ENCODE peak calls at places on chromosomes 11 and 22, in eight cellular contexts. E is H9, J is H1, N is neuronal stem cell, T is GM12878, H is neural progenitor cell, F is adipocyte, P is IMR-90. A is an unnamed sample. For H3K4me1, the result is how much of the 10 kb centered on the place peaks cover.

GRCh38 chr11:4194889-4195288 is 100.3 kb downstream of the RRM1 start:
- DNase-seq in P (no peak), F (no peak), J (no peak), T (no peak), E (no peak), H (no peak), N (no peak), A (no peak)

GRCh38 chr11:115207166-115207591 is 297.0 kb downstream of the CADM1 start:
- DNase-seq in F (no peak), E (no peak), T (no peak), N (no peak), H (peak), P (no peak), J (no peak), A (no peak)

GRCh38 chr22:29883045-29883830 is at the start of gene MTMR3:
- DNase-seq in E (peak), J (peak), P (peak), N (peak), H (peak), T (peak), F (peak), A (peak)

GRCh38 chr11:1780700-1781592 is 17.2 kb upstream of the CTSD start:
- DNase-seq in H (no peak), J (no peak), P (no peak), T (no peak), E (peak), N (no peak), F (no peak), A (no peak)

GRCh38 chr11:6413791-6414231 is 5.1 kb downstream of the APBB1 start:
- DNase-seq in E (no peak), P (no peak), J (no peak), N (no peak), F (no peak), T (no peak), H (no peak), A (no peak)

GRCh38 chr11:7385532-7385931 is 99.8 kb upstream of the OLFML1 start:
- DNase-seq in E (no peak), H (no peak), N (no peak), F (no peak), J (no peak), T (no peak), P (no peak), A (no peak)

GRCh38 chr11:126862664-126863247 is 137.8 kb downstream of the KIRREL3 start:
- DNase-seq in J (peak), N (no peak), T (no peak), P (no peak), F (no peak), H (peak), E (peak), A (no peak)

GRCh38 chr22:37229805-37230672 is 14.0 kb downstream of the RAC2 start:
- DNase-seq in H (no peak), N (no peak), J (no peak), F (peak), E (no peak), T (peak), P (peak), A (peak)

GRCh38 chr22:47943729-47944700 is 1181.6 kb downstream of the TBC1D22A start:
- DNase-seq in P (no peak), N (no peak), T (no peak), J (no peak), H (no peak), E (no peak), F (no peak), A (no peak)

GRCh38 chr11:107704432-107704831 is 7.4 kb downstream of the SLN start:
- DNase-seq in P (peak), E (no peak), J (no peak), T (no peak), N (no peak), H (no peak), F (no peak), A (no peak)

GRCh38 chr11:70496591-70497535 is 98.5 kb downstream of the CTTN start:
- DNase-seq in P (no peak), F (no peak), E (no peak), T (no peak), N (no peak), H (peak), J (no peak), A (no peak)

GRCh38 chr11:95968585-95968984 is 44.7 kb upstream of the MTMR2 start:
- DNase-seq in N (no peak), T (no peak), H (no peak), P (peak), F (no peak), E (no peak), J (no peak), A (no peak)

GRCh38 chr22:24796056-24796455 is 10.0 kb upstream of the SGSM1 start:
- DNase-seq in N (no peak), H (no peak), P (no peak), E (no peak), J (no peak), T (no peak), F (no peak), A (no peak)

GRCh38 chr11:102783720-102784119 is 3.3 kb upstream of the MMP10 start:
- DNase-seq in F (no peak), P (no peak), T (no peak), J (no peak), E (no peak), H (no peak), N (no peak), A (no peak)

GRCh38 chr11:67271212-67271547 is 4.9 kb downstream of the GRK2 start:
- DNase-seq in N (no peak), T (no peak), E (no peak), H (no peak), P (no peak), F (no peak), J (no peak), A (no peak)

GRCh38 chr11:67274768-67275605 is 8.7 kb downstream of the GRK2 start:
- DNase-seq in J (no peak), N (no peak), P (no peak), F (no peak), T (no peak), E (no peak), H (no peak), A (no peak)

GRCh38 chr11:67272327-67273259 is 6.3 kb downstream of the GRK2 start:
- DNase-seq in J (no peak), F (no peak), N (no peak), E (no peak), P (no peak), T (no peak), H (no peak), A (no peak)

GRCh38 chr11:67271548-67272284 is 5.4 kb downstream of the GRK2 start:
- DNase-seq in H (no peak), T (peak), J (no peak), N (no peak), P (no peak), E (no peak), F (no peak), A (no peak)

DNA sequence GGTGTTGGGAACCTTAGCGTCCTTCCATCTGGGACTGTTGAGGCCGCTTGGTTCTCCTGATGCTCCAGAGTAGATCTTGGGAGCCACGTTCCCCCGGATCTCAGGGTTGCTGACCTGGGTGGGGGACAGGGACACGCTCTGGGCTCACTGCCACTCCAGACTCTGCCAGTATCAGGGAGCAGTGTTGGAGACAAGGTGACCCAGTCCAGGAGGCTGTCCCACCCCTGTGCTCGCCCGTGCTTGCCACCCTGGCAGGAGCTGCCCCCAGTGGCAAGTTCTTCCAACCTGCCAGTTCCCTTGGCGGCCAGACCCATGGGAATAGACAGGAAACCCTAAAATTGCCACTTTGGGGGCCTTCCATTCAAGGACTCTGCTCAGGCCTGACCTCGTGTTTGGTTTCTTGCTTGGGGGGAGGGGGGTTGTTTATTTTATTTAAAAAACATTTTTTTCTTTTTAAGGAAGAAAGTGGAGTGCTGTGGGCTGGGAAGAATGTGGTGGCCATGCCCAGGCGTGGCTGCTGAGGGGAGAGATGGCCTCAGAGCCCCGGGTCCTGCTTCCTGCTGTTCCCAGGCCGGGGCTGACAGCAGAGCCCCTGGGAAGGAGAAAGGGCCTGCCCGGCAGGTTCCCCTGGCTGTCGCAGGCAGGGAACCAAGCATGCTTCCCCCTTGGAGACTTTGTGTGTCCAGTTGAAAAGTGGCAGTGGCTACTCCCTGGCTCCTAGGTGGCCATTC is 7.2 kb downstream of the GRK2 start:
- DNase-seq in F (no peak), H (no peak), J (no peak), E (no peak), N (no peak), P (no peak), T (no peak), A (no peak)
- H3K9ac ChIP-seq in F (peak), H (no peak), J (no peak), E (no peak), N (peak), P (peak), T (peak), A (no peak)

GRCh38 chr11:128718064-128718463 is 24.2 kb downstream of the FLI1 start:
- DNase-seq in F (no peak), J (no peak), H (no peak), N (no peak), T (no peak), E (no peak), P (no peak), A (no peak)
- H3K4me1 ChIP-seq in F (under half), J (under half), H (under half), N (half or more), T (half or more), E (under half), P (under half), A (under half)

GRCh38 chr11:129528296-129528695 is 152.6 kb downstream of the BARX2 start:
- DNase-seq in N (no peak), H (no peak), F (no peak), E (no peak), P (no peak), J (no peak), T (no peak), A (no peak)
- H3K9ac ChIP-seq in N (no peak), H (no peak), F (no peak), E (no peak), P (no peak), J (no peak), T (no peak), A (no peak)

GRCh38 chr11:65860278-65861164 is at the start of gene MUS81:
- DNase-seq in F (peak), E (peak), T (peak), P (peak), N (peak), J (peak), H (peak), A (peak)

GRCh38 chr11:65857500-65858353 is at the start of gene CFL1:
- DNase-seq in T (peak), P (peak), E (peak), F (peak), N (peak), J (peak), H (peak), A (peak)

GRCh38 chr11:65859812-65860277 is 388 bp upstream of the MUS81 start:
- DNase-seq in F (peak), E (no peak), J (no peak), T (no peak), H (peak), N (no peak), P (no peak), A (no peak)

GRCh38 chr11:65858354-65859133 is 564 bp upstream of the CFL1 start:
- DNase-seq in N (no peak), F (peak), P (no peak), H (no peak), T (no peak), J (no peak), E (no peak), A (no peak)

GRCh38 chr11:65859134-65859811 is 960 bp upstream of the MUS81 start:
- DNase-seq in J (peak), F (peak), T (peak), N (peak), E (peak), P (peak), H (peak), A (peak)
- H3K4me1 ChIP-seq in J (under half), F (under half), T (under half), N (under half), E (under half), P (under half), H (under half), A (under half)